ENCODE peak calls at places on chromosome 1, in nine cellular contexts. One of them, this sample, is unnamed.

GRCh38 chr1:31633117-31633516 is 11.6 kb downstream of the PEF1 start:
- DNase-seq in progenitor cell of endocrine pancreas: no peak
- DNase-seq in foreskin fibroblast: no peak
- DNase-seq in fibroblast of lung: no peak
- DNase-seq in AG04450: no peak
- DNase-seq in WTC11: peak
- DNase-seq in GM20000: no peak
- DNase-seq in transverse colon: peak
- DNase-seq in CD8-positive, alpha-beta T cell: no peak
- DNase-seq in this sample: peak

GRCh38 chr1:185398022-185398421 is 81.0 kb upstream of the IVNS1ABP start:
- DNase-seq in foreskin fibroblast: no peak
- DNase-seq in progenitor cell of endocrine pancreas: no peak
- DNase-seq in WTC11: no peak
- DNase-seq in CD8-positive, alpha-beta T cell: no peak
- DNase-seq in fibroblast of lung: no peak
- DNase-seq in transverse colon: no peak
- DNase-seq in GM20000: no peak
- DNase-seq in AG04450: no peak
- DNase-seq in this sample: no peak

GRCh38 chr1:71737768-71738167 is 544.6 kb downstream of the NEGR1 start:
- DNase-seq in transverse colon: no peak
- DNase-seq in CD8-positive, alpha-beta T cell: no peak
- DNase-seq in GM20000: no peak
- DNase-seq in WTC11: peak
- DNase-seq in foreskin fibroblast: no peak
- DNase-seq in progenitor cell of endocrine pancreas: no peak
- DNase-seq in AG04450: no peak
- DNase-seq in fibroblast of lung: no peak
- DNase-seq in this sample: no peak

GRCh38 chr1:56670350-56670749 is 25.2 kb downstream of the PRKAA2 start:
- DNase-seq in CD8-positive, alpha-beta T cell: no peak
- DNase-seq in WTC11: no peak
- DNase-seq in fibroblast of lung: no peak
- DNase-seq in progenitor cell of endocrine pancreas: no peak
- DNase-seq in AG04450: no peak
- DNase-seq in transverse colon: no peak
- DNase-seq in foreskin fibroblast: no peak
- DNase-seq in GM20000: no peak
- DNase-seq in this sample: no peak

GRCh38 chr1:77039739-77040138 is 172.5 kb downstream of the ST6GALNAC5 start:
- DNase-seq in WTC11: no peak
- DNase-seq in transverse colon: no peak
- DNase-seq in CD8-positive, alpha-beta T cell: no peak
- DNase-seq in GM20000: no peak
- DNase-seq in fibroblast of lung: peak
- DNase-seq in foreskin fibroblast: peak
- DNase-seq in AG04450: peak
- DNase-seq in progenitor cell of endocrine pancreas: no peak
- DNase-seq in this sample: no peak

GRCh38 chr1:177425241-177425640 is 254.5 kb downstream of the BRINP2 start:
- DNase-seq in AG04450: no peak
- DNase-seq in progenitor cell of endocrine pancreas: no peak
- DNase-seq in foreskin fibroblast: no peak
- DNase-seq in CD8-positive, alpha-beta T cell: no peak
- DNase-seq in WTC11: no peak
- DNase-seq in GM20000: no peak
- DNase-seq in transverse colon: no peak
- DNase-seq in fibroblast of lung: no peak
- DNase-seq in this sample: no peak

GRCh38 chr1:26959722-26960624 is at the start of gene KDF1:
- DNase-seq in AG04450: no peak
- DNase-seq in transverse colon: peak
- DNase-seq in GM20000: no peak
- DNase-seq in fibroblast of lung: no peak
- DNase-seq in progenitor cell of endocrine pancreas: peak
- DNase-seq in foreskin fibroblast: no peak
- DNase-seq in WTC11: peak
- DNase-seq in CD8-positive, alpha-beta T cell: peak
- DNase-seq in this sample: no peak

GRCh38 chr1:40922969-40923368 is 56.5 kb upstream of the CTPS1 start:
- DNase-seq in fibroblast of lung: no peak
- DNase-seq in CD8-positive, alpha-beta T cell: no peak
- DNase-seq in WTC11: peak
- DNase-seq in AG04450: no peak
- DNase-seq in transverse colon: no peak
- DNase-seq in progenitor cell of endocrine pancreas: no peak
- DNase-seq in GM20000: no peak
- DNase-seq in foreskin fibroblast: no peak
- DNase-seq in this sample: no peak

GRCh38 chr1:205670611-205671430 is 9.5 kb downstream of the SLC45A3 start:
- DNase-seq in foreskin fibroblast: no peak
- DNase-seq in WTC11: no peak
- DNase-seq in GM20000: peak
- DNase-seq in AG04450: no peak
- DNase-seq in transverse colon: no peak
- DNase-seq in CD8-positive, alpha-beta T cell: no peak
- DNase-seq in fibroblast of lung: no peak
- DNase-seq in progenitor cell of endocrine pancreas: no peak
- DNase-seq in this sample: no peak

GRCh38 chr1:169245706-169246105 is 121.9 kb downstream of the NME7 start:
- DNase-seq in GM20000: no peak
- DNase-seq in AG04450: no peak
- DNase-seq in WTC11: no peak
- DNase-seq in progenitor cell of endocrine pancreas: no peak
- DNase-seq in foreskin fibroblast: no peak
- DNase-seq in transverse colon: no peak
- DNase-seq in CD8-positive, alpha-beta T cell: no peak
- DNase-seq in fibroblast of lung: no peak
- DNase-seq in this sample: no peak

GRCh38 chr1:115660151-115660550 is 18.4 kb downstream of the VANGL1 start:
- DNase-seq in CD8-positive, alpha-beta T cell: no peak
- DNase-seq in GM20000: no peak
- DNase-seq in transverse colon: no peak
- DNase-seq in WTC11: no peak
- DNase-seq in AG04450: no peak
- DNase-seq in foreskin fibroblast: no peak
- DNase-seq in fibroblast of lung: no peak
- DNase-seq in progenitor cell of endocrine pancreas: no peak
- DNase-seq in this sample: no peak

GRCh38 chr1:53483170-53483569 is 24.0 kb downstream of the DMRTB1 start:
- DNase-seq in foreskin fibroblast: no peak
- DNase-seq in WTC11: no peak
- DNase-seq in transverse colon: no peak
- DNase-seq in AG04450: no peak
- DNase-seq in fibroblast of lung: no peak
- DNase-seq in CD8-positive, alpha-beta T cell: no peak
- DNase-seq in GM20000: no peak
- DNase-seq in progenitor cell of endocrine pancreas: no peak
- DNase-seq in this sample: no peak

GRCh38 chr1:220299337-220299736 is 27.1 kb upstream of the RAB3GAP2 start:
- DNase-seq in AG04450: no peak
- DNase-seq in foreskin fibroblast: no peak
- DNase-seq in fibroblast of lung: no peak
- DNase-seq in transverse colon: no peak
- DNase-seq in CD8-positive, alpha-beta T cell: no peak
- DNase-seq in WTC11: no peak
- DNase-seq in GM20000: no peak
- DNase-seq in progenitor cell of endocrine pancreas: no peak
- DNase-seq in this sample: no peak

GRCh38 chr1:16617101-16617727 is 3.9 kb upstream of the NBPF1 start:
- DNase-seq in foreskin fibroblast: no peak
- DNase-seq in progenitor cell of endocrine pancreas: peak
- DNase-seq in fibroblast of lung: no peak
- DNase-seq in WTC11: peak
- DNase-seq in CD8-positive, alpha-beta T cell: no peak
- DNase-seq in transverse colon: no peak
- DNase-seq in GM20000: peak
- DNase-seq in AG04450: no peak
- DNase-seq in this sample: no peak

GRCh38 chr1:163709636-163710035 is 387.9 kb downstream of the NUF2 start:
- DNase-seq in WTC11: no peak
- DNase-seq in GM20000: no peak
- DNase-seq in CD8-positive, alpha-beta T cell: no peak
- DNase-seq in foreskin fibroblast: no peak
- DNase-seq in progenitor cell of endocrine pancreas: no peak
- DNase-seq in transverse colon: no peak
- DNase-seq in AG04450: no peak
- DNase-seq in fibroblast of lung: no peak
- DNase-seq in this sample: no peak

DNA sequence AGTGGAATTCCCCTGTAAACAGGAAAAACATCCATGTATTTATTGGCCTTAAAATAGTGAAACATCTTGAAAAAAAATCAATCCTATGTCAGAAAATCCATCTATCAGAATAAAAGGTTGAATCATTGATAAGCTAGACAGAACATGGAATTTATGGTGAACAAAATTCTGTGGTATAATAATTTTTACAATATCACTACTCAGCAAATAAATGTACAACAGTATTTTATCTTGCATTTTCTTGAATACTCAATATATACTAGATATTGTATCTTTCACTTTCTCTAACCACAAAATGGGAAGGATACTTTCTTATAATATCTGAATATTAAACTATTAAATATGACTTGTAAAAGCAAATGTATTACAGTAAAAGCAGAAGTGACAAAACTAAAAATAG is 5.7 kb upstream of the UBE4B start:
- DNase-seq in CD8-positive, alpha-beta T cell: no peak
- DNase-seq in progenitor cell of endocrine pancreas: no peak
- DNase-seq in AG04450: no peak
- DNase-seq in WTC11: no peak
- DNase-seq in foreskin fibroblast: no peak
- DNase-seq in GM20000: no peak
- DNase-seq in fibroblast of lung: no peak
- DNase-seq in transverse colon: no peak
- DNase-seq in this sample: no peak
- TF ChIP-seq CTCF in CD8-positive, alpha-beta T cell: no peak
- TF ChIP-seq CTCF in progenitor cell of endocrine pancreas: no peak
- TF ChIP-seq CTCF in AG04450: no peak
- TF ChIP-seq CTCF in WTC11: no peak
- TF ChIP-seq CTCF in foreskin fibroblast: no peak
- TF ChIP-seq CTCF in GM20000: no peak
- TF ChIP-seq CTCF in fibroblast of lung: no peak
- TF ChIP-seq CTCF in transverse colon: no peak
- TF ChIP-seq CTCF in this sample: no peak

DNA sequence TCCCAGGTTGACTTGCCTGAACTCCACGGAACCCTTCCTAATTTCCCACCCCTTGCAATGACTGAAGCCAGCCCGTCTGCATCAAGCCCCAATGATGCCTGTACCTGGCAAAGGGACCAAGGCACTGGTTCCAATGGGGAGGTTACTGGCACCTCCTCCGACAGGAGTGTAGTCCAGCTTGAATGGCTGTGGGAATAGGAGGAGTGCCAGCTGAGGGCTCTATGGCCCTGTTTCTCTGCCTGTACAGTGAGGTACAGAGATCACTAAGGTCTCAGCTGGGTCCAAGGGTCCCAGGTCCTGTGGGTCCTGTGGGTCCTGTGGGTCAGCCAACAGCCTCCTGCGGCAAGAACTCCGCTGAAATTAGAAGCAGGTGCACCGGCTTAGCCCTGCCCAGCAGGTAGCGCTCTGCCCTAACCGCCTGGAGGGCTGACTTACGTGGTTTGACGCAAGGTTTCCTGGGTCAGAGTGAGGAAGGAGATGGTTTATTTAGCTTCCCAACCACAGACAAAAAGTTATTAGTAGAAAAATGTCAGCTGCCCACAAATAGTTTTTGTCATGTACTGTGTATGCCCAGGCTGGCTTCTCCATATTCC is 9.9 kb upstream of the SPRR4 start:
- DNase-seq in WTC11: peak
- DNase-seq in transverse colon: no peak
- DNase-seq in CD8-positive, alpha-beta T cell: no peak
- DNase-seq in progenitor cell of endocrine pancreas: no peak
- DNase-seq in foreskin fibroblast: no peak
- DNase-seq in AG04450: no peak
- DNase-seq in fibroblast of lung: no peak
- DNase-seq in GM20000: peak
- DNase-seq in this sample: no peak
- TF ChIP-seq CTCF in WTC11: no peak
- TF ChIP-seq CTCF in transverse colon: no peak
- TF ChIP-seq CTCF in CD8-positive, alpha-beta T cell: no peak
- TF ChIP-seq CTCF in progenitor cell of endocrine pancreas: peak
- TF ChIP-seq CTCF in foreskin fibroblast: no peak
- TF ChIP-seq CTCF in AG04450: no peak
- TF ChIP-seq CTCF in fibroblast of lung: no peak
- TF ChIP-seq CTCF in GM20000: no peak
- TF ChIP-seq CTCF in this sample: no peak

GRCh38 chr1:54848134-54848948 is 38.7 kb downstream of the DHCR24 start:
- DNase-seq in progenitor cell of endocrine pancreas: no peak
- DNase-seq in transverse colon: no peak
- DNase-seq in GM20000: no peak
- DNase-seq in AG04450: no peak
- DNase-seq in fibroblast of lung: no peak
- DNase-seq in foreskin fibroblast: no peak
- DNase-seq in WTC11: no peak
- DNase-seq in CD8-positive, alpha-beta T cell: no peak
- DNase-seq in this sample: no peak

GRCh38 chr1:54846301-54846700 is 40.7 kb downstream of the DHCR24 start:
- DNase-seq in transverse colon: no peak
- DNase-seq in CD8-positive, alpha-beta T cell: no peak
- DNase-seq in fibroblast of lung: no peak
- DNase-seq in GM20000: no peak
- DNase-seq in WTC11: no peak
- DNase-seq in AG04450: no peak
- DNase-seq in progenitor cell of endocrine pancreas: no peak
- DNase-seq in foreskin fibroblast: no peak
- DNase-seq in this sample: no peak

GRCh38 chr1:54844564-54844963 is 42.4 kb downstream of the DHCR24 start:
- DNase-seq in WTC11: no peak
- DNase-seq in progenitor cell of endocrine pancreas: no peak
- DNase-seq in AG04450: no peak
- DNase-seq in GM20000: no peak
- DNase-seq in foreskin fibroblast: no peak
- DNase-seq in transverse colon: no peak
- DNase-seq in fibroblast of lung: no peak
- DNase-seq in CD8-positive, alpha-beta T cell: no peak
- DNase-seq in this sample: no peak

GRCh38 chr1:54845772-54846171 is 41.2 kb downstream of the DHCR24 start:
- DNase-seq in CD8-positive, alpha-beta T cell: no peak
- DNase-seq in foreskin fibroblast: no peak
- DNase-seq in fibroblast of lung: no peak
- DNase-seq in WTC11: no peak
- DNase-seq in transverse colon: no peak
- DNase-seq in progenitor cell of endocrine pancreas: no peak
- DNase-seq in GM20000: no peak
- DNase-seq in AG04450: no peak
- DNase-seq in this sample: no peak

GRCh38 chr1:54846716-54847284 is 40.2 kb downstream of the DHCR24 start:
- DNase-seq in fibroblast of lung: no peak
- DNase-seq in foreskin fibroblast: no peak
- DNase-seq in AG04450: no peak
- DNase-seq in CD8-positive, alpha-beta T cell: no peak
- DNase-seq in transverse colon: no peak
- DNase-seq in GM20000: no peak
- DNase-seq in progenitor cell of endocrine pancreas: no peak
- DNase-seq in WTC11: no peak
- DNase-seq in this sample: no peak
- TF ChIP-seq CTCF in fibroblast of lung: no peak
- TF ChIP-seq CTCF in foreskin fibroblast: no peak
- TF ChIP-seq CTCF in AG04450: no peak
- TF ChIP-seq CTCF in CD8-positive, alpha-beta T cell: no peak
- TF ChIP-seq CTCF in transverse colon: no peak
- TF ChIP-seq CTCF in GM20000: no peak
- TF ChIP-seq CTCF in progenitor cell of endocrine pancreas: no peak
- TF ChIP-seq CTCF in WTC11: no peak
- TF ChIP-seq CTCF in this sample: no peak

GRCh38 chr1:171781167-171781875 is at the start of gene METTL13:
- DNase-seq in CD8-positive, alpha-beta T cell: peak
- DNase-seq in WTC11: peak
- DNase-seq in GM20000: peak
- DNase-seq in transverse colon: peak
- DNase-seq in AG04450: peak
- DNase-seq in foreskin fibroblast: peak
- DNase-seq in fibroblast of lung: peak
- DNase-seq in progenitor cell of endocrine pancreas: peak
- DNase-seq in this sample: peak
- TF ChIP-seq CTCF in CD8-positive, alpha-beta T cell: no peak
- TF ChIP-seq CTCF in WTC11: no peak
- TF ChIP-seq CTCF in GM20000: no peak
- TF ChIP-seq CTCF in transverse colon: no peak
- TF ChIP-seq CTCF in AG04450: no peak
- TF ChIP-seq CTCF in foreskin fibroblast: no peak
- TF ChIP-seq CTCF in fibroblast of lung: no peak
- TF ChIP-seq CTCF in progenitor cell of endocrine pancreas: no peak
- TF ChIP-seq CTCF in this sample: no peak

This sample was measured in glutamatergic neuron.